ENCODE peak calls at places on chromosomes 12 and 14, in four cellular contexts. W is heart left ventricle, T is AG08395, B is T-helper 2 cell. M is an unnamed sample.

GRCh38 chr14:97459180-97459579 is 662.0 kb downstream of the VRK1 start:
- DNase-seq in W (no peak), T (no peak), B (peak; percentile 92), M (no peak)

GRCh38 chr12:54991161-54991991 is 6.8 kb upstream of the TESPA1 start:
- DNase-seq in W (no peak), T (no peak), B (peak; percentile 82), M (no peak)

GRCh38 chr12:93135286-93136239 is 206.5 kb upstream of the EEA1 start:
- DNase-seq in W (no peak), T (no peak), B (peak; percentile 51), M (peak; percentile 41)

GRCh38 chr12:115491851-115492250 is 785.6 kb downstream of the MED13L start:
- DNase-seq in W (no peak), T (no peak), B (no peak), M (no peak)

GRCh38 chr12:2291182-2291832 is 238.5 kb downstream of the CACNA1C start:
- DNase-seq in W (no peak), T (no peak), B (peak; percentile 45), M (peak; percentile 50)

GRCh38 chr12:54958048-54958658 is 26.4 kb downstream of the TESPA1 start:
- DNase-seq in W (peak; percentile 39), T (peak; percentile 61), B (peak; percentile 58), M (peak; percentile 72)

GRCh38 chr14:95496111-95496681 is 20.3 kb downstream of the SYNE3 start:
- DNase-seq in W (no peak), T (peak; percentile 51), B (peak; percentile 83), M (peak; percentile 62)

GRCh38 chr12:123494124-123494843 is 36.3 kb downstream of the SNRNP35 start:
- DNase-seq in W (no peak), T (no peak), B (no peak), M (no peak)

GRCh38 chr12:104522985-104523719 is 66.4 kb downstream of the CHST11 start:
- DNase-seq in W (no peak), T (no peak), B (peak; percentile 26), M (peak; percentile 32)

GRCh38 chr14:54591461-54592245 is 24.7 kb downstream of the SAMD4A start:
- DNase-seq in W (no peak), T (peak; percentile 31), B (no peak), M (no peak)

GRCh38 chr12:131671276-131671675 is 39.6 kb upstream of the SFSWAP start:
- DNase-seq in W (no peak), T (no peak), B (no peak), M (peak; percentile 0)

GRCh38 chr14:87691482-87691881 is 301.5 kb downstream of the GALC start:
- DNase-seq in W (no peak), T (no peak), B (no peak), M (no peak)

GRCh38 chr12:131699434-131699833 is 11.5 kb upstream of the SFSWAP start:
- DNase-seq in W (no peak), T (no peak), B (no peak), M (no peak)

GRCh38 chr14:69048456-69048855 is 69.4 kb upstream of the ACTN1 start:
- DNase-seq in W (no peak), T (no peak), B (peak; percentile 48), M (no peak)

GRCh38 chr14:30610719-30611388 is 11.3 kb upstream of the SCFD1 start:
- DNase-seq in W (peak; percentile 39), T (peak; percentile 14), B (peak; percentile 18), M (no peak)

GRCh38 chr14:100399052-100399849 is 76.1 kb downstream of the SLC25A47 start:
- DNase-seq in W (no peak), T (no peak), B (no peak), M (no peak)

GRCh38 chr12:130671556-130671955 is 44.5 kb downstream of the RIMBP2 start:
- DNase-seq in W (no peak), T (no peak), B (no peak), M (no peak)

GRCh38 chr14:77638738-77639137 is 22.3 kb upstream of the SPTLC2 start:
- DNase-seq in W (no peak), T (peak; percentile 75), B (no peak), M (peak; percentile 76)

GRCh38 chr12:576613-577110 is 86.6 kb downstream of the NINJ2 start:
- DNase-seq in W (no peak), T (no peak), B (no peak), M (no peak)

GRCh38 chr12:93621986-93622385 is 49.5 kb downstream of the SOCS2 start:
- DNase-seq in W (no peak), T (no peak), B (no peak), M (peak; percentile 15)

GRCh38 chr12:45010051-45010450 is 40.8 kb downstream of the DBX2 start:
- DNase-seq in W (no peak), T (no peak), B (no peak), M (no peak)

GRCh38 chr12:110149104-110149660 is 25.0 kb downstream of the IFT81 start:
- DNase-seq in W (no peak), T (no peak), B (peak; percentile 10), M (no peak)

GRCh38 chr12:56990648-56991318 is 15.6 kb downstream of the ZBTB39 start:
- DNase-seq in W (no peak), T (no peak), B (no peak), M (no peak)